ENCODE peak calls at places on chromosome 12, in seven cellular contexts. V is cerebellum; Y is Right ventricle myocardium superior; N is activated CD4-positive, CD25-positive, alpha-beta regulatory T cell treated with anti-CD3 and anti-CD28 coated beads, Interleukin-2, amount 50 U/mL, for 72 hours; F is activated naive CD4-positive, alpha-beta T cell treated with Interleukin-2 at 50 U/mL for 16 hours; A is NCI-H1694; X is mucosa of descending colon. M is an unnamed sample.

GRCh38 chr12:28507055-28507454 is 316.8 kb downstream of the CCDC91 start:
- DNase-seq in Y (no peak), F (no peak), X (no peak), N (no peak), V (no peak), A (no peak), M (peak)

GRCh38 chr12:26845984-26846383 is 13.0 kb upstream of the ITPR2 start:
- DNase-seq in V (no peak), Y (no peak), X (no peak), A (no peak), F (no peak), N (no peak), M (no peak)

GRCh38 chr12:68497702-68498101 is 113.0 kb upstream of the RAP1B start:
- DNase-seq in Y (no peak), A (no peak), X (no peak), F (peak), V (no peak), N (no peak), M (no peak)

GRCh38 chr12:66883545-66883944 is 204.7 kb upstream of the GRIP1 start:
- DNase-seq in V (no peak), Y (no peak), F (no peak), A (no peak), N (no peak), X (no peak), M (no peak)

GRCh38 chr12:2233034-2233433 is 180.2 kb downstream of the CACNA1C start:
- DNase-seq in Y (no peak), F (no peak), A (no peak), N (no peak), V (no peak), X (no peak), M (no peak)

GRCh38 chr12:49885118-49885517 is 18.6 kb downstream of the FAIM2 start:
- DNase-seq in N (no peak), F (no peak), V (no peak), X (no peak), Y (no peak), A (no peak), M (no peak)

GRCh38 chr12:116498471-116498870 is 60.7 kb upstream of the MAP1LC3B2 start:
- DNase-seq in X (no peak), N (no peak), Y (no peak), A (no peak), V (no peak), F (no peak), M (no peak)

GRCh38 chr12:44875954-44876553 is at the start of gene NELL2:
- DNase-seq in N (peak), A (peak), Y (peak), V (peak), F (peak), X (peak), M (peak)

GRCh38 chr12:1929241-1929984 is 11.0 kb upstream of the CACNA2D4 start:
- DNase-seq in V (no peak), N (peak), A (no peak), X (no peak), Y (no peak), F (no peak), M (no peak)

GRCh38 chr12:3127832-3128231 is 50.7 kb downstream of the TSPAN9 start:
- DNase-seq in A (no peak), N (no peak), V (no peak), F (no peak), X (no peak), Y (no peak), M (no peak)

GRCh38 chr12:1933342-1933992 is 15.0 kb upstream of the CACNA2D4 start:
- DNase-seq in Y (no peak), N (no peak), X (no peak), F (no peak), V (no peak), A (no peak), M (peak)

GRCh38 chr12:6927379-6927991 is at the start of gene ATN1:
- DNase-seq in Y (peak), N (peak), A (peak), F (peak), V (peak), X (peak), M (peak)

GRCh38 chr12:77830952-77831351 is 258 bp downstream of the NAV3 start:
- DNase-seq in N (no peak), A (no peak), Y (no peak), X (no peak), V (no peak), F (no peak), M (no peak)

GRCh38 chr12:63206494-63206893 is 55.5 kb upstream of the AVPR1A start:
- DNase-seq in F (no peak), N (no peak), A (no peak), Y (no peak), X (no peak), V (no peak), M (no peak)

GRCh38 chr12:3545121-3545796 is 54.3 kb downstream of the PRMT8 start:
- DNase-seq in A (no peak), X (no peak), F (no peak), V (no peak), N (no peak), Y (no peak), M (no peak)

GRCh38 chr12:51923506-51924365 is 16.4 kb downstream of the ACVRL1 start:
- DNase-seq in N (peak), X (peak), Y (peak), F (peak), V (peak), A (no peak), M (no peak)

GRCh38 chr12:29088611-29089219 is 60.4 kb upstream of the FAR2 start:
- DNase-seq in X (no peak), V (no peak), N (no peak), A (peak), Y (no peak), F (no peak), M (no peak)

GRCh38 chr12:90333939-90334338 is 621.0 kb downstream of the CCER1 start:
- DNase-seq in X (no peak), A (no peak), N (no peak), F (no peak), Y (no peak), V (no peak), M (no peak)

GRCh38 chr12:49200882-49201594 is 12.2 kb upstream of the TUBA1A start:
- DNase-seq in N (no peak), X (no peak), F (no peak), V (peak), A (peak), Y (no peak), M (peak)

GRCh38 chr12:57216014-57216891 is at the start of gene NXPH4:
- DNase-seq in A (no peak), F (peak), V (peak), N (no peak), X (peak), Y (no peak), M (no peak)

GRCh38 chr12:63151061-63151897 is at the start of gene AVPR1A:
- DNase-seq in Y (peak), N (no peak), X (peak), V (no peak), A (no peak), F (no peak), M (no peak)

GRCh38 chr12:90235642-90236041 is 527.0 kb upstream of the ATP2B1 start:
- DNase-seq in N (no peak), A (no peak), X (no peak), Y (no peak), V (no peak), F (no peak), M (no peak)

GRCh38 chr12:88925370-88925915 is 345.2 kb upstream of the KITLG start:
- DNase-seq in N (no peak), V (no peak), F (no peak), Y (no peak), A (no peak), X (no peak), M (no peak)

M was measured in NCI-H524.